ENCODE peak calls at places on chromosomes 5 and 9, in five cellular contexts. J, M, T, C and P are unnamed samples. For H3K36me3, the result is how much of the 10 kb centered on the place peaks cover.

GRCh38 chr9:77585335-77585786 is 62.8 kb downstream of the GNA14 start:
- DNase-seq in T (no peak), J (no peak), M (no peak), C (no peak), P (no peak)

GRCh38 chr9:131094622-131095021 is 1.7 kb upstream of the AIF1L start:
- DNase-seq in M (no peak), C (no peak), T (no peak), J (no peak), P (no peak)

GRCh38 chr5:77679791-77680190 is 41.3 kb upstream of the OTP start:
- DNase-seq in T (no peak), J (no peak), M (no peak), C (no peak), P (no peak)

GRCh38 chr9:89740722-89741121 is 135.9 kb downstream of the GADD45G start:
- DNase-seq in T (no peak), M (peak), C (no peak), J (no peak), P (no peak)

GRCh38 chr5:1484416-1485319 is 39.1 kb downstream of the LPCAT1 start:
- DNase-seq in T (no peak), C (no peak), M (no peak), J (no peak), P (no peak)

GRCh38 chr9:133558191-133559126 is 24.0 kb downstream of the ADAMTSL2 start:
- DNase-seq in M (no peak), C (peak), J (no peak), T (no peak), P (no peak)

GRCh38 chr5:35438288-35438687 is 179.4 kb upstream of the SPEF2 start:
- DNase-seq in J (no peak), C (no peak), T (no peak), M (no peak), P (no peak)

GRCh38 chr9:23701291-23701690 is 124.7 kb downstream of the ELAVL2 start:
- DNase-seq in J (no peak), C (no peak), M (no peak), T (no peak), P (no peak)

GRCh38 chr9:128702445-128702948 is at the start of gene PKN3:
- DNase-seq in J (peak), C (peak), T (peak), M (peak), P (no peak)

GRCh38 chr9:99141849-99142248 is 36.9 kb downstream of the TGFBR1 start:
- DNase-seq in J (no peak), C (no peak), T (no peak), M (no peak), P (no peak)

GRCh38 chr5:174751154-174751990 is 27.0 kb downstream of the MSX2 start:
- DNase-seq in M (no peak), C (peak), J (no peak), T (no peak), P (no peak)

GRCh38 chr5:131363811-131364506 is 100.1 kb downstream of the CDC42SE2 start:
- DNase-seq in M (no peak), C (no peak), J (no peak), T (no peak), P (no peak)

GRCh38 chr9:70347046-70347445 is 67.4 kb downstream of the KLF9 start:
- DNase-seq in T (no peak), C (no peak), J (no peak), M (no peak), P (no peak)

GRCh38 chr9:114361542-114361941 is 26.2 kb downstream of the AKNA start:
- DNase-seq in M (no peak), J (no peak), T (no peak), C (no peak), P (no peak)
- H3K36me3 ChIP-seq in M (half or more), J (under half), T (under half), C (under half), P (under half)

DNA sequence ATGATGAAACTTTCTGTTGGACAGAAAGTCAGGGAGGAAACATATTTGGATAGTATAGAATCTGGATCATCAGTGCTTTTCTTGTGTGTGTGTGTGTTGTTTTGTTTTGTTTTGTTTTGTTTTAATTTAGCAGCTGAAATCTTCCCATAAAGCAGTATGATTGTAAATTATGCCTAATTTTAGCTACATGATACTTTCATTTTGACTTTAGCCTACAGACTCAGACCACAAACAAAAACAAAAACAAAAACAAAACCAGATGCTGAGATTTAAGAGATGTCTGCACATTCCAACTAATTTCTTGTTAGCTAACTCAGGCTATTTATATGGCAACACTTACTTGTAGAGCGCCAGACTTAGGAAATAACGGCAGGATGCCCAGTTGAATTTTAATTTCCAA is 119.5 kb upstream of the TRPC7 start:
- DNase-seq in J (no peak), M (no peak), T (no peak), C (no peak), P (no peak)
- H3K36me3 ChIP-seq in J (under half), M (under half), T (under half), C (under half), P (under half)

GRCh38 chr5:138528208-138528607 is 14.8 kb downstream of the ETF1 start:
- DNase-seq in M (no peak), C (no peak), T (no peak), J (no peak), P (no peak)

GRCh38 chr5:138533973-138534941 is 8.8 kb downstream of the ETF1 start:
- DNase-seq in M (no peak), J (no peak), T (no peak), C (no peak), P (no peak)

GRCh38 chr5:138529812-138530211 is 13.2 kb downstream of the ETF1 start:
- DNase-seq in C (no peak), J (no peak), T (no peak), M (no peak), P (no peak)

GRCh38 chr5:138527170-138527569 is 15.9 kb downstream of the ETF1 start:
- DNase-seq in M (no peak), J (no peak), C (no peak), T (no peak), P (no peak)

GRCh38 chr5:138528744-138529469 is 14.1 kb downstream of the ETF1 start:
- DNase-seq in C (no peak), J (no peak), M (no peak), T (no peak), P (no peak)
- H3K36me3 ChIP-seq in C (under half), J (under half), M (under half), T (under half), P (half or more)

GRCh38 chr5:7894860-7895259 is 25.9 kb downstream of the MTRR start:
- DNase-seq in J (no peak), M (peak), T (no peak), C (no peak), P (no peak)
- H3K36me3 ChIP-seq in J (under half), M (half or more), T (under half), C (half or more), P (under half)